ENCODE peak calls at places on chromosomes 3 and 15, in seven cellular contexts. U is body of pancreas; E is right lobe of liver; R is GM06990; I is kidney; F is CD4-positive, alpha-beta memory T cell; C is fibroblast of lung. V is an unnamed sample. For H3K36me3, the result is how much of the 10 kb centered on the place peaks cover.

GRCh38 chr15:25850154-25851111 is 12.7 kb downstream of the ATP10A start:
- DNase-seq in C (peak), F (peak), I (peak), U (peak), R (peak), E (peak), V (peak)

GRCh38 chr15:31489281-31489680 is 162.6 kb downstream of the KLF13 start:
- DNase-seq in C (no peak), I (peak), U (no peak), E (no peak), F (no peak), R (no peak), V (no peak)

GRCh38 chr3:107943350-107943749 is 147.5 kb downstream of the CD47 start:
- DNase-seq in R (no peak), I (no peak), F (no peak), C (no peak), U (no peak), E (no peak), V (no peak)

GRCh38 chr15:49370782-49371181 is 52.3 kb upstream of the FGF7 start:
- DNase-seq in F (no peak), U (no peak), E (no peak), C (peak), R (no peak), I (no peak), V (peak)

GRCh38 chr3:189724366-189724765 is 93.2 kb downstream of the TP63 start:
- DNase-seq in U (no peak), E (no peak), R (no peak), I (no peak), C (no peak), F (no peak), V (no peak)

GRCh38 chr15:86973284-86973844 is 893.7 kb downstream of the AGBL1 start:
- DNase-seq in C (no peak), E (no peak), U (no peak), R (no peak), F (no peak), I (no peak), V (no peak)

GRCh38 chr3:52649461-52650210 is 36.1 kb downstream of the PBRM1 start:
- DNase-seq in E (no peak), R (no peak), F (no peak), U (no peak), I (no peak), C (peak), V (no peak)

GRCh38 chr15:91278956-91279355 is 178.9 kb downstream of the SV2B start:
- DNase-seq in I (no peak), U (no peak), R (no peak), F (no peak), C (peak), E (no peak), V (no peak)

GRCh38 chr3:133490468-133491351 is 82.8 kb upstream of the CDV3 start:
- DNase-seq in E (no peak), R (peak), C (no peak), F (peak), I (no peak), U (no peak), V (no peak)

GRCh38 chr3:140086642-140087041 is 151.7 kb downstream of the CLSTN2 start:
- DNase-seq in U (no peak), I (no peak), C (no peak), F (no peak), R (no peak), E (no peak), V (no peak)

GRCh38 chr3:12224181-12225147 is 64.4 kb upstream of the PPARG start:
- DNase-seq in U (no peak), I (no peak), E (peak), R (no peak), C (peak), F (no peak), V (no peak)

GRCh38 chr15:81886080-81886479 is 159.7 kb downstream of the MEX3B start:
- DNase-seq in E (no peak), U (no peak), I (no peak), C (no peak), F (no peak), R (no peak), V (no peak)

GRCh38 chr3:33717866-33718594 is at the start of gene CLASP2:
- DNase-seq in I (peak), F (peak), C (peak), U (peak), E (peak), R (peak), V (peak)

GRCh38 chr15:99433026-99433756 is 132.6 kb upstream of the MEF2A start:
- DNase-seq in C (no peak), R (no peak), F (no peak), I (peak), U (no peak), E (peak), V (no peak)

GRCh38 chr3:54146383-54147239 is 24.3 kb downstream of the CACNA2D3 start:
- DNase-seq in R (peak), F (no peak), I (peak), E (peak), U (peak), C (peak), V (no peak)

GRCh38 chr3:171129827-171130226 is 103.3 kb upstream of the SLC2A2 start:
- DNase-seq in C (peak), F (no peak), I (no peak), E (no peak), U (no peak), R (no peak), V (no peak)

GRCh38 chr15:99481406-99481805 is 84.4 kb upstream of the MEF2A start:
- DNase-seq in F (no peak), E (no peak), I (no peak), R (no peak), C (no peak), U (no peak), V (no peak)

GRCh38 chr3:54988302-54989022 is 60.6 kb upstream of the LRTM1 start:
- DNase-seq in C (peak), U (peak), E (no peak), R (no peak), I (no peak), F (no peak), V (no peak)

GRCh38 chr3:33016846-33017405 is 65.5 kb downstream of the CCR4 start:
- DNase-seq in R (no peak), I (no peak), E (no peak), C (no peak), F (no peak), U (no peak), V (no peak)

GRCh38 chr3:4492240-4493007 is 724 bp upstream of the ITPR1 start:
- DNase-seq in I (peak), F (peak), R (no peak), C (peak), U (peak), E (peak), V (no peak)

GRCh38 chr3:119974666-119975065 is 119.6 kb downstream of the GSK3B start:
- DNase-seq in R (no peak), E (no peak), F (no peak), U (no peak), I (no peak), C (no peak), V (no peak)

GRCh38 chr3:67349551-67350174 is 304.7 kb downstream of the SUCLG2 start:
- DNase-seq in I (no peak), F (no peak), U (no peak), R (peak), C (peak), E (no peak), V (no peak)

GRCh38 chr3:5122741-5123706 is 932 bp downstream of the ARL8B start:
- DNase-seq in E (peak), U (peak), R (no peak), I (no peak), F (peak), C (peak), V (no peak)

GRCh38 chr15:28128036-28128435 is 28.9 kb upstream of the OCA2 start:
- DNase-seq in R (no peak), U (no peak), I (no peak), E (no peak), C (no peak), F (no peak), V (no peak)

GRCh38 chr15:68389041-68389930 is 42.7 kb downstream of the ITGA11 start:
- DNase-seq in U (no peak), F (no peak), R (no peak), C (no peak), I (no peak), E (no peak), V (no peak)

GRCh38 chr15:69979269-69979668 is 118.4 kb downstream of the TLE3 start:
- DNase-seq in I (no peak), C (peak), U (peak), F (no peak), R (peak), E (no peak), V (peak)

GRCh38 chr15:66405605-66406004 is 18.9 kb downstream of the MAP2K1 start:
- DNase-seq in F (no peak), I (no peak), C (peak), U (no peak), E (no peak), R (no peak), V (no peak)

GRCh38 chr15:94359716-94360115 is 128.4 kb downstream of the MCTP2 start:
- DNase-seq in I (no peak), F (no peak), R (no peak), C (no peak), E (no peak), U (no peak), V (no peak)
- H3K36me3 ChIP-seq in I (under half), F (under half), R (under half), C (under half), E (under half), U (under half), V (under half)

GRCh38 chr15:55707523-55707922 is 35.4 kb downstream of the PRTG start:
- DNase-seq in C (no peak), R (no peak), U (no peak), E (no peak), I (no peak), F (no peak), V (no peak)
- H3K36me3 ChIP-seq in C (under half), R (under half), U (under half), E (under half), I (under half), F (under half), V (under half)

GRCh38 chr15:74631935-74632560 is 16.4 kb downstream of the CLK3 start:
- DNase-seq in E (peak), F (peak), U (peak), C (peak), R (no peak), I (no peak), V (no peak)

GRCh38 chr15:74631408-74631807 is 15.8 kb downstream of the CLK3 start:
- DNase-seq in R (no peak), I (no peak), U (no peak), C (no peak), F (no peak), E (no peak), V (no peak)

GRCh38 chr15:74633781-74634180 is 18.1 kb downstream of the CLK3 start:
- DNase-seq in E (no peak), C (no peak), F (no peak), I (no peak), U (no peak), R (no peak), V (no peak)

GRCh38 chr15:74631087-74631385 is 15.4 kb downstream of the CLK3 start:
- DNase-seq in E (no peak), R (no peak), C (no peak), F (no peak), U (no peak), I (no peak), V (no peak)

DNA sequence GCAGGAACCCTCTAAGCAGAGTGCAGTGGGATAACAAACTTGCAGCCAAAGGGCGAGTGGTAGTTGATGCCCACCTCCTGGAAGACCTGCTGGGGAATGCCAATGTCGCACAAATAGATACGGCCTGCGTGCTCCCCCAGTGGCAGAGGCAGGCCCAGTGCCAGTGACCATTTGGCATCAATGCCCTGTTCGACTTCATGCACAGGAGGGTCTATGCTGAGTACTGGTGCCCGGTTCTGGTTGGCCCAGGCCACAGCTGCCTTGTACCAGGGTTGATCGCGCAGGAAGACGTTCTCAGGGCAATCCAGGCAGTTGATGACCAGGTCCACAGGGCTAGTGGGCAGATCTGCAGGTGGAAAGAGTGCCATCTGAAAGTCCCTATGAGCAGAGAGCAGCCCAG is 17.0 kb downstream of the CLK3 start:
- DNase-seq in F (no peak), C (no peak), E (no peak), U (no peak), R (no peak), I (no peak), V (no peak)
- H3K36me3 ChIP-seq in F (under half), C (under half), E (under half), U (under half), R (half or more), I (half or more), V (under half)

GRCh38 chr3:44832965-44833364 is 28.7 kb upstream of the TMEM42 start:
- DNase-seq in I (no peak), R (no peak), C (no peak), U (no peak), E (no peak), F (no peak), V (no peak)
- H3K36me3 ChIP-seq in I (under half), R (under half), C (under half), U (under half), E (under half), F (under half), V (under half)

GRCh38 chr15:42270551-42270950 is 2.5 kb upstream of the GANC start:
- DNase-seq in R (no peak), I (no peak), E (no peak), C (no peak), F (no peak), U (no peak), V (no peak)

GRCh38 chr15:42267286-42267685 is 5.7 kb upstream of the GANC start:
- DNase-seq in I (no peak), R (no peak), C (no peak), E (no peak), U (no peak), F (no peak), V (no peak)

GRCh38 chr15:42264790-42265189 is 8.2 kb upstream of the GANC start:
- DNase-seq in U (no peak), F (no peak), E (no peak), R (no peak), C (no peak), I (no peak), V (no peak)
- H3K36me3 ChIP-seq in U (under half), F (half or more), E (under half), R (under half), C (under half), I (under half), V (under half)

GRCh38 chr15:43434436-43434835 is 58.5 kb downstream of the TP53BP1 start:
- DNase-seq in C (no peak), U (no peak), F (no peak), R (no peak), I (no peak), E (no peak), V (no peak)

GRCh38 chr15:43439268-43439667 is 53.7 kb downstream of the TP53BP1 start:
- DNase-seq in F (no peak), U (no peak), I (no peak), R (no peak), C (no peak), E (no peak), V (no peak)

GRCh38 chr15:43433661-43434303 is 59.2 kb downstream of the TP53BP1 start:
- DNase-seq in E (no peak), R (no peak), I (no peak), C (peak), U (no peak), F (no peak), V (no peak)

GRCh38 chr15:43433160-43433559 is 59.8 kb downstream of the TP53BP1 start:
- DNase-seq in C (peak), F (no peak), E (no peak), I (no peak), R (no peak), U (no peak), V (no peak)

GRCh38 chr15:43436395-43436794 is 56.6 kb downstream of the TP53BP1 start:
- DNase-seq in I (no peak), F (no peak), C (no peak), E (no peak), U (no peak), R (no peak), V (no peak)
- H3K36me3 ChIP-seq in I (under half), F (under half), C (under half), E (under half), U (under half), R (under half), V (under half)

V was measured in Panc1.